ENCODE peak calls at places on chromosome 11, in four cellular contexts. L is HEK293T, Z is K562, N is HepG2. O is an unnamed sample.

GRCh38 chr11:75420224-75421034 is 12.6 kb downstream of the KLHL35 start:
- DNase-seq in L (no peak), Z (peak; percentile 65), N (no peak), O (no peak)

GRCh38 chr11:17413414-17414316 is 25.2 kb upstream of the KCNJ11 start:
- DNase-seq in L (no peak), Z (no peak), N (peak; percentile 44), O (no peak)

GRCh38 chr11:68120212-68121066 is 749 bp downstream of the CHKA start:
- DNase-seq in L (peak; percentile 39), Z (peak; percentile 73), N (peak; percentile 47), O (peak; percentile 32)

GRCh38 chr11:19816817-19817216 is 104.2 kb downstream of the NAV2 start:
- DNase-seq in L (no peak), Z (no peak), N (no peak), O (no peak)

GRCh38 chr11:31645747-31646146 is 136.2 kb downstream of the ELP4 start:
- DNase-seq in L (no peak), Z (peak; percentile 9), N (peak; percentile 20), O (no peak)

GRCh38 chr11:29272019-29272654 is 744.7 kb downstream of the KCNA4 start:
- DNase-seq in L (no peak), Z (no peak), N (no peak), O (no peak)

GRCh38 chr11:118313242-118313641 is 8.7 kb downstream of the CD3E start:
- DNase-seq in L (no peak), Z (no peak), N (no peak), O (no peak)

GRCh38 chr11:64913171-64913727 is 3.8 kb downstream of the ATG2A start:
- DNase-seq in L (no peak), Z (no peak), N (no peak), O (no peak)

GRCh38 chr11:128188346-128189115 is 398.8 kb downstream of the ETS1 start:
- DNase-seq in L (no peak), Z (no peak), N (no peak), O (no peak)

DNA sequence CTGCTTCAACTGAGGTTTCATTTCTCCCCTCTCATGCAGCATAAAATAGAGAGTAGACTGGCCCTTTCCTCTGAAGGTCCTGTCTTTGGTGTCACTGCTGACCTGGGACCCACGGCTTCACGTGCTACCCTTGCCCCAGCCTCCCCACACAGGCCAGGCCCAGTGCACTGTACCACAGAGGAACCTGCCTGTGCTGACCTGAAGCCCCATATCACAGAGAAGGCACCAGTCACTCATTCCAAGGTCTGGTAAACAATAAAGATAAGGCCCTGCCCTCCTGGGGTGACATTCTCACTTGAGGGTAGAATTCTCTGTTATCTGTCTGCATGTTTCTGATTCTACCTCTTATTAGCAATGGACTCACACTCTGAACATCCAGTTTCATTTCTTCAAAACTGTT is 51.3 kb downstream of the RPL27A start:
- DNase-seq in L (no peak), Z (no peak), N (peak; percentile 72), O (no peak)
- TF ChIP-seq FOXK2 in L (no peak), Z (no peak), N (no peak), O (no peak)

DNA sequence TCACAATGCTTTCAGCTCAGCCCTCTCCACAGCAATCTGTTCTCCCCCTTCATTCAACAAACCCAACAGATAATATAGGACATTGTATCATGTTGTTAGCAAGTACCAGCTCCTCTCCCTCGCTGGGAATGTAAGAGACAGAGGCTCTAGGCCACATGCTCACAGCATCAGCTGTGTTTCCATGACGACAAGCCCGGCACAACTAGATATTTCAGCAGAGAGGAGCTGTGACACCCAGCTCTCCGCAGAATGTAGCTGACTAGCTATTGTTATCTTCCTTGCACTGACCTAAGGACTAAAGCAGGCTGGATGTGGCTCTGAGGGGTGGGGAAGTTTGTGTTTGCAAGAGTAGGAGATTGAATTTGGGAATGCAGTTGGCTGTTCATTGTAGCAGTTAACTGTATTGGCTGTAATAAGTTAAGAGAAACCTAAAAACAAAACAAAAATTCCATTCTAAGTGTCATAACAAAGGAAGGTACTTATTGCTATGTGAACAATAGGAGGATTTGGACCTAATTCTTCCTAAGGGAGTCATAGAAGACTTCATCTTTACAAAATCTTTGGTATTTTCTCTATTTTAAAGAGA is 28.0 kb upstream of the RRAS2 start:
- DNase-seq in L (no peak), Z (no peak), N (no peak), O (no peak)
- TF ChIP-seq FOXK2 in L (no peak), Z (no peak), N (no peak), O (no peak)

DNA sequence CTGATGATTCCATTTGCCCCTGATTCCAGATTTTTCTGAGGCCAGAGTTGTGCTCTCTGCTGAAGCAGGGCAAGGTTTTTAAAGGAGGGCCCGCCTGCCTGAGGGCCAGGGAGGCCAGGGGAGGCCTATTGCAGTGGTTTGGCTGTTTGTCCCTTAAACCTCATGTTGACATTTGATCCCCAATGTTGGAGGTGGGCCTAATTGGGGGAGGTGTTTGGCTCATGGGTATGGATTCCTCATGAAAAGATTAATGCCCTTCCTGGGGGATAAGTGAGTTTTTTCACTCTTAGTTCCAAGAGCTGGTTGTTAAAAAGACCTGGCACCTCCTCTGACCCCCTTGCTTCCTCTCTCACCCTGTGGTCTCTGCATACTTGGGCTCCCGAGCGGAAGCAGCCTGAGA is 9.2 kb downstream of the GAL3ST3 start:
- DNase-seq in L (no peak), Z (no peak), N (no peak), O (no peak)
- TF ChIP-seq FOXK2 in L (no peak), Z (no peak), N (no peak), O (no peak)

DNA sequence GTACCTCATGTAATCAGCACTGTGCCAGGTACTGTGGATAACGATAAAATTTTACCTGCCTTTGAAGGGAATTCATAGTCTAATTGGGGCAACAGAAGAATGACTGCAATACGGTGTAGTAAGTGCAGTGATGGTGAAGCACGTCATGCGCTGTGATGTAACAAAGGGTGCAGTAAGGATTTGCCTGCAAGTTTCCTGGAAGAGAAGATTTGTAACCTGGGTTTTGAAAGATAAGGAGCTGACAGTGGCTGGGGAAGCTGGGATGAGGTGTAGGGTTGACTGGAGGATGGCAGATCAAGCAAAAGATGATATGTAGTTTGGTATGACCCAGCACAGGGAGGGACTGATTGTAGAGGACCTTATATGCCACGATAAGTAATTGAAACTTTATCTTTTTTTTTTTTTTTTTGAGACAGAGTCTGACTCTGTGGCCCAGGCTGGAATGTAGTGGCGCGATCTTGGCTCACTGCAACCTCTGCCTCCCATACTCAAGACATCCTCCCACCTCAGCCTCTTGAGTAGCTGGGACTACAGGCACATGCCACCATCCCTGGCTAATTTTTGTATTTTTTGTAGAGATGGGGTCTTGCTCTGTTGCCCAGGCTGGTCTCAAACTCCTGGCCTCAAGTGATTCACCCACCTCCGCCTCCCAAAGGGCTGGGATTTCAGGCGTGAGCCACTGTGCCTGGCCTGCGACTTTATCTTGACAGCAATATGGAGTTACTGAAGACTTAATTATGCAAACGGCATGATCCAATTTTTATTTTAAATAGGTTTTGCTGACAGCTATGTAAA is 11.3 kb downstream of the SDHD start:
- DNase-seq in L (no peak), Z (peak; percentile 39), N (no peak), O (no peak)
- TF ChIP-seq FOXK2 in L (no peak), Z (no peak), N (no peak), O (no peak)

GRCh38 chr11:61592176-61592575 is 11.3 kb upstream of the SYT7 start:
- DNase-seq in L (no peak), Z (no peak), N (no peak), O (no peak)

GRCh38 chr11:61587541-61587941 is 6.7 kb upstream of the SYT7 start:
- DNase-seq in L (no peak), Z (peak; percentile 41), N (no peak), O (no peak)

GRCh38 chr11:61586792-61587430 is 6.0 kb upstream of the SYT7 start:
- DNase-seq in L (no peak), Z (no peak), N (peak; percentile 46), O (no peak)

GRCh38 chr11:61587951-61588695 is 7.2 kb upstream of the SYT7 start:
- DNase-seq in L (peak; percentile 72), Z (peak; percentile 85), N (no peak), O (no peak)

GRCh38 chr11:61589961-61590360 is 9.1 kb upstream of the SYT7 start:
- DNase-seq in L (no peak), Z (no peak), N (no peak), O (no peak)
- TF ChIP-seq FOXK2 in L (no peak), Z (no peak), N (no peak), O (no peak)

DNA sequence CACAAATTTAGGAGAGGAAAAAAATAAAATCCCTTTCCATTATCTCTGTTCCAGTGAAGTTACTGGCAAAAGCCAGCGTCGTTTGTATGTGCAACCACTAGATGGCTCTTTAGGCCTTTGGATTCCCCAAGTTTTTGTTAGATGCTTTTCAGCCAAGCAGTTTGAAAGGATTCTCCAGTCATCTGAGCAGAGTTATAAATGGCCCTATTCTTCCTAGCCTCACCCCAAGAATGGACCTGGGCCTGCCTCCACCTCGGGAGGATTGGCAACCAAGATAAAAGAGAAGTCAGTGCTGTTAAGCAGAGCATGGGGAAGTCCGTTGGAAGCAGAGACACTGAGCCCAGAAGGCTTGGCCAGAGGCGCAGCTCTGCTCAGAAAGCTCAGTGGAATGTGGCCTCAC is 15.4 kb downstream of the FAM181B start:
- DNase-seq in L (peak; percentile 58), Z (peak; percentile 41), N (peak; percentile 7), O (no peak)
- TF ChIP-seq FOXK2 in L (no peak), Z (no peak), N (no peak), O (no peak)

GRCh38 chr11:80163011-80163410 is 722.2 kb upstream of the TENM4 start:
- DNase-seq in L (no peak), Z (no peak), N (no peak), O (no peak)
- TF ChIP-seq FOXK2 in L (no peak), Z (no peak), N (no peak), O (no peak)

GRCh38 chr11:58979222-58979621 is 39.9 kb downstream of the GLYATL1 start:
- DNase-seq in L (no peak), Z (no peak), N (no peak), O (no peak)

GRCh38 chr11:58980159-58980843 is 41.0 kb downstream of the GLYATL1 start:
- DNase-seq in L (no peak), Z (no peak), N (no peak), O (no peak)

DNA sequence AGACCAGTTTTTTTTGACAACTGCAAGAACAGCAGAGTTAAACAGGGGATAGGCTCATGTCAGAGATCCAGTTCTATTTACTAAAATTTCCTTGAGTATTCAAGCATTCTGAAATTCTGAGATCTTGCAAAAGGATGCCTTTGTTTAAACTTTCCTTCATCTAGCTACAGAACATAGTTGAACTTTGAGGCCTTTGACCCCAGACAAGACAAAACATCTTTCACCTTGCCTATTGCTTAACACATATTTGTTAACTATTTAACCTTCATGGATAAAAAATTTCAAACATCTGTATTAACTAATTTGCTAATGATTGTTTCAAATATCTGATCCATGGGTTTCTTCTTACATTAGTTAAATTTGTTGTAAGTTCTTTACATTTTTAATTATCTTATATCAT is 38.2 kb downstream of the GLYATL1 start:
- DNase-seq in L (no peak), Z (no peak), N (no peak), O (no peak)
- TF ChIP-seq FOXK2 in L (no peak), Z (no peak), N (no peak), O (no peak)

O was measured in GM12878.